ENCODE peak calls at places on chromosomes 7 and 10, in four cellular contexts. W is adipocyte, V is ovary, B is foreskin fibroblast. S is an unnamed sample.

GRCh38 chr7:70665997-70666396 is 465.9 kb upstream of the GALNT17 start:
- DNase-seq in W (no peak), V (no peak), B (no peak), S (no peak)

GRCh38 chr7:102472126-102473041 is 6.3 kb downstream of the POLR2J start:
- DNase-seq in W (no peak), V (peak; percentile 17), B (peak; percentile 25), S (no peak)

GRCh38 chr10:70559861-70560260 is 42.7 kb downstream of the PRF1 start:
- DNase-seq in W (no peak), V (no peak), B (no peak), S (no peak)

GRCh38 chr7:150732786-150733733 is 4.2 kb upstream of the GIMAP5 start:
- DNase-seq in W (no peak), V (no peak), B (no peak), S (no peak)

GRCh38 chr10:71354771-71355170 is 35.7 kb downstream of the SLC29A3 start:
- DNase-seq in W (no peak), V (no peak), B (no peak), S (no peak)

GRCh38 chr10:68151453-68151852 is 42.2 kb downstream of the MYPN start:
- DNase-seq in W (no peak), V (no peak), B (no peak), S (no peak)

GRCh38 chr7:56538541-56539429 is 422.6 kb upstream of the NUPR2 start:
- DNase-seq in W (no peak), V (no peak), B (no peak), S (no peak)

GRCh38 chr10:109988231-109988630 is 19.6 kb upstream of the ADD3 start:
- DNase-seq in W (peak; percentile 72), V (no peak), B (peak; percentile 65), S (no peak)

GRCh38 chr10:94002156-94002555 is 8.4 kb downstream of the PLCE1 start:
- DNase-seq in W (no peak), V (no peak), B (no peak), S (no peak)

GRCh38 chr10:34815174-34816066 is at the start of gene PARD3:
- DNase-seq in W (peak; percentile 79), V (peak; percentile 78), B (peak; percentile 86), S (peak; percentile 56)

GRCh38 chr10:86691333-86692022 is 23.2 kb downstream of the LDB3 start:
- DNase-seq in W (no peak), V (no peak), B (no peak), S (no peak)

GRCh38 chr7:50339990-50340500 is 35.5 kb downstream of the IKZF1 start:
- DNase-seq in W (no peak), V (no peak), B (no peak), S (no peak)

GRCh38 chr7:16921151-16921550 is 39.4 kb upstream of the AGR3 start:
- DNase-seq in W (no peak), V (no peak), B (no peak), S (no peak)

GRCh38 chr10:89219512-89220218 is 12.5 kb upstream of the CH25H start:
- DNase-seq in W (no peak), V (no peak), B (no peak), S (no peak)

GRCh38 chr10:93215312-93215711 is 141.6 kb downstream of the CYP26A1 start:
- DNase-seq in W (no peak), V (no peak), B (no peak), S (no peak)

GRCh38 chr7:68364871-68365625 is 1233.2 kb upstream of the AUTS2 start:
- DNase-seq in W (no peak), V (no peak), B (no peak), S (no peak)

GRCh38 chr7:25519962-25520562 is 291.8 kb upstream of the NPVF start:
- DNase-seq in W (no peak), V (no peak), B (no peak), S (no peak)

GRCh38 chr10:75015440-75015839 is 96.0 kb upstream of the SAMD8 start:
- DNase-seq in W (no peak), V (no peak), B (no peak), S (no peak)

GRCh38 chr10:11525503-11525902 is 85.9 kb downstream of the USP6NL start:
- DNase-seq in W (no peak), V (peak; percentile 82), B (no peak), S (no peak)

GRCh38 chr7:67341153-67341768 is 344.6 kb downstream of the TYW1 start:
- DNase-seq in W (no peak), V (no peak), B (no peak), S (no peak)

GRCh38 chr10:84395581-84395980 is 67.2 kb downstream of the CCSER2 start:
- DNase-seq in W (no peak), V (no peak), B (no peak), S (no peak)

GRCh38 chr10:110269641-110270318 is 34.9 kb downstream of the SMNDC1 start:
- DNase-seq in W (peak; percentile 46), V (no peak), B (no peak), S (peak; percentile 63)

GRCh38 chr7:101645951-101646350 is 16.9 kb upstream of the MYL10 start:
- DNase-seq in W (no peak), V (no peak), B (no peak), S (no peak)

GRCh38 chr10:22712246-22712958 is 2.0 kb downstream of the PIP4K2A start:
- DNase-seq in W (peak; percentile 60), V (no peak), B (peak; percentile 57), S (peak; percentile 69)

GRCh38 chr10:14326581-14326980 is 4.1 kb downstream of the FRMD4A start:
- DNase-seq in W (no peak), V (no peak), B (no peak), S (no peak)

GRCh38 chr10:48740023-48740707 is 55.5 kb downstream of the WDFY4 start:
- DNase-seq in W (no peak), V (no peak), B (no peak), S (no peak)

GRCh38 chr7:124737760-124738159 is 27.8 kb downstream of the GPR37 start:
- DNase-seq in W (no peak), V (no peak), B (no peak), S (no peak)

GRCh38 chr10:8404721-8405120 is 350.2 kb downstream of the GATA3 start:
- DNase-seq in W (no peak), V (no peak), B (no peak), S (peak; percentile 32)

DNA sequence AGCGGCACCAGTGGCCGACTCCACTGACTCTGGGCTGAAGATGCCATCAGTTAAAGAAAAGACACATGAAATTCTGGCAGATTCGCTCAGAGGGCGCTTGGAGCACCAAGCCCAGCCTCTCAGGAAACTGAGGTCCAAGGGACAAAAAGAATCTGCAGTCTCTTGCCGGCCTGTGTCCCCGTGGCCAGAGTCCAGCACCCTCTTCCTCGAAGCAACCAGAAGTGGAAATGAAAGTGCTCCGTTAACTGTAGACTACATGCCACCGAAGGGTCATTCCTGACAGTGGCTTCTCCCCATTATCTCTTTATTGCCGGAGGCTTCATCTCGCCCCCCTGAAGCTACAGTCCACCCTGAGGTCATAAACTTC is 1.0 kb upstream of the CHST15 start:
- DNase-seq in W (no peak), V (no peak), B (no peak), S (no peak)
- H3K4me3 ChIP-seq in W (peak overlapping the region; percentile 85), V (peak overlapping the region; percentile 59), B (no peak overlapping the region), S (no peak overlapping the region)

DNA sequence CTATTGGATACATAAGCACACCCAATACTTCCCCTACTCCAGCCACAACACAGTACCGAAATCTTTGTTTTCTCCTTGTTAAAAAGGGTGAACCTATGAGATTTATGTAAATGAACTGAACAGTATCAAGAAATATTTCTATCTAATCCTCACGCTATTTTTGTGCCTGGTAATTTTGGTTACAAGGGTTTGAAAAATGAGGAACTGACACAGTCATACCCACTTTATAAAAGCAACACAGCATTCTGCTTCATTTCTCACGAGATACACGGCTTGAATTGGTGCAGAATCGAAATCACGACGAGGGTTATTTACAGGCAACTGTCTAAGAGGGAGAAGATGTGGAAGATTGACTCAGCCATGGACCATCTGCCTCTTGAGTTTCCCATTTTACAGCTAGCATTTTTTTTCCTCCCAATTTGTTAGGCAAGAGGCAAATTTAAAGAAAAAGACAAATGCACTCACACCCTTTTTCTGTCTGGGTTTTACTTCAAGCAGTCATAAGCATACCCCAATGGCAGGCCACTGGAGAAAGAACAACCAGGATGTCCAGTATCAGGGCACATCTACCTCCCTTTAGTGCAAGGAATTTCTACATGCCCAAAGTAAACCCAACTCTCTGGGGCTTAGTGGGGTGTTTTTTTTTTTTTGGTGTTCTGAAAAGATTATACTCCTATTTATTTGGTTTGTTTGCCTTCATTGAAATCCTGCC is 108.1 kb downstream of the ITGB8 start:
- DNase-seq in W (no peak), V (no peak), B (no peak), S (no peak)
- H3K4me3 ChIP-seq in W (no peak overlapping the region), V (no peak overlapping the region), B (no peak overlapping the region), S (no peak overlapping the region)

GRCh38 chr10:97736403-97736901 is 476 bp upstream of the ZFYVE27 start:
- DNase-seq in W (no peak), V (no peak), B (no peak), S (no peak)
- H3K4me3 ChIP-seq in W (peak overlapping the region; percentile 92), V (peak overlapping the region; percentile 68), B (no peak overlapping the region), S (peak overlapping the region; percentile 96)

DNA sequence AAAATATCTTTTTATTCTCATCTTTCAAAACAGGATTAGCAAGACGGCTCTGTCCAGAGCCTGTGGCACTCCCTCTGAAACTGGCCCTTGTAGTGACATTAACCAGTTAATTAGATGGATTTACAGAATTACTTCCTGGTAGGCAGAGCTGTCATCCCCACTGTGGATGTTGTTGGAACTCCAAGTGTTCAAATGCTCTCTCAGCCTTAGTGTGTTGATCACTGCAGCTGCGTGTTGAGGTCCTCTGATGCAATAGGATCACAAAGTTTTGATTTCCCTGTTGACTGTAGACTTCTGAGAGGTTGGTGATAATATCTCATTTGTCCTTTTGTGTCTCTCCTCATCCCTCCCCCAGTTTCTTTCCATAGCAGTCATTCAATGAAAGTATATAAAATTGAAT is 117.3 kb upstream of the CDK6 start:
- DNase-seq in W (no peak), V (no peak), B (no peak), S (no peak)
- H3K4me3 ChIP-seq in W (no peak overlapping the region), V (no peak overlapping the region), B (no peak overlapping the region), S (no peak overlapping the region)

DNA sequence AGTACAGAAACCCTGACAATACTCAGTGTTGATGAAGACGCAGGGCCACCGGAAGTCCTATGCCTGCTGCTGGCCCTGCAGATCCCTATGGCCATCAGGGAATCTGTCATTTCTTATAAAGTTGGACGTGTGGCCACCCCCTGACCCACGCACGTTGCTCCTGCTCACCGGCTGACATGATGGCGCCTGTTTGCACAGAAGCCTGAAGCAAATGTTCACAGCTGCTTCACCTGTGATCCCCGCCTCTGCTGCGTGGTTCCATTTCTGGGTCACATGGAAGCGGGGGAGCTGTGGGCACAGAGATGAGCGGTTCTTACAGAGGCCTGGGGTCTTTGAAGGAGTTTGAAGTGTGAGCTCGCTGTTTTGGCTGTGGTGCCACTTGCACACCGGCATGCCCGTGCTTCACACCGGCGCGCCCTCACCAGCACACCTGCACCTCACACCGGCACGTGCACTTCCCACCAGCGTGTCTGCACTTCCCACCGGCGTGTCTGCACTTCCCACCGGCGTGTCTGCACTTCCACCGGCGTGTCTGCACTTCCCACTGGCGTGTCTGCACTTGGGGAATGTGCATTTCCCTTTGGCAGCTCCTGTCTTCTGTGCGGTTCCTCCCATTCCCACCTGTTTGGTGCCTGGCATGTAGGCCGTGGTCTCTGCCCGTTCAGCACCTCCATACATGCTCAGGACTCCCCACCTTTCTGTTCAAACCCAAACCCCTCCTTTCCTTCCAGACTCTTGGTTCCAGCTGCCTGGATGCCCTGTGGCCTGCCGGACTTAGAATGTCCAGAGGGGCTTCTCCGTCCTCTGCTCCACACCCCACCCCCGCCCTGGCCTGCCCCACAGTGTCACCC is 86.6 kb downstream of the INPP5A start:
- DNase-seq in W (no peak), V (no peak), B (no peak), S (no peak)
- H3K4me3 ChIP-seq in W (no peak overlapping the region), V (no peak overlapping the region), B (no peak overlapping the region), S (no peak overlapping the region)